ENCODE peak calls at places on chromosomes 3 and 15, in ten cellular contexts. O is NCI-H2107; E is effector memory CD8-positive, alpha-beta T cell; Y is HT1080; K is GM04504; R is germinal center; H is NCI-H1417; V is DMS53; Q is caudate nucleus; S is endothelial cell. G is an unnamed sample.

GRCh38 chr3:159828542-159828943 is 160.1 kb upstream of the IL12A start:
- DNase-seq in K (peak), S (no peak), Q (no peak), E (no peak), Y (peak), V (peak), H (peak), O (peak), R (peak), G (no peak)

GRCh38 chr3:43405888-43406636 is 119.7 kb downstream of the SNRK start:
- DNase-seq in Y (peak), O (no peak), Q (no peak), E (no peak), K (peak), V (no peak), H (no peak), S (no peak), R (no peak), G (no peak)

GRCh38 chr15:83372434-83372873 is 74.7 kb upstream of the SH3GL3 start:
- DNase-seq in H (no peak), Q (no peak), K (no peak), R (no peak), Y (peak), E (no peak), S (no peak), O (no peak), V (no peak), G (no peak)

GRCh38 chr3:150410311-150411105 is 2.4 kb downstream of the TSC22D2 start:
- DNase-seq in Q (no peak), R (peak), O (peak), Y (peak), E (peak), K (no peak), H (peak), S (peak), V (peak), G (peak)

GRCh38 chr3:131658771-131659170 is 156.0 kb upstream of the MRPL3 start:
- DNase-seq in Y (no peak), K (no peak), Q (no peak), E (no peak), H (no peak), R (no peak), S (no peak), V (no peak), O (no peak), G (no peak)

GRCh38 chr15:53869044-53869805 is 109.0 kb upstream of the UNC13C start:
- DNase-seq in E (no peak), Q (no peak), H (no peak), V (peak), R (no peak), Y (peak), K (no peak), O (no peak), S (no peak), G (no peak)

GRCh38 chr3:131174752-131175151 is 148.1 kb downstream of the NEK11 start:
- DNase-seq in V (peak), Q (no peak), O (no peak), E (no peak), R (no peak), K (no peak), H (no peak), Y (peak), S (no peak), G (no peak)

GRCh38 chr3:79517766-79518413 is 249.9 kb downstream of the ROBO1 start:
- DNase-seq in Y (peak), K (no peak), R (no peak), E (no peak), V (peak), S (peak), Q (no peak), H (peak), O (no peak), G (no peak)

GRCh38 chr15:77824361-77824985 is 191.8 kb upstream of the LINGO1 start:
- DNase-seq in O (no peak), R (no peak), V (no peak), E (no peak), S (no peak), K (no peak), H (no peak), Y (no peak), Q (no peak), G (no peak)

GRCh38 chr3:86978111-86978528 is 12.8 kb downstream of the VGLL3 start:
- DNase-seq in R (no peak), S (no peak), O (no peak), V (no peak), Y (no peak), Q (no peak), K (no peak), E (no peak), H (no peak), G (no peak)

GRCh38 chr3:53346514-53346913 is 829 bp downstream of the DCP1A start:
- DNase-seq in R (no peak), S (peak), V (peak), O (no peak), E (no peak), H (no peak), Y (no peak), Q (no peak), K (no peak), G (no peak)

GRCh38 chr3:161069441-161070251 is 35.5 kb downstream of the B3GALNT1 start:
- DNase-seq in H (no peak), S (no peak), R (peak), O (peak), Q (no peak), V (peak), Y (peak), E (no peak), K (peak), G (peak)

GRCh38 chr15:64622410-64623260 is 152.8 kb downstream of the RBPMS2 start:
- DNase-seq in R (peak), V (no peak), K (no peak), O (no peak), Y (no peak), S (no peak), Q (no peak), H (no peak), E (peak), G (no peak)

GRCh38 chr3:186281172-186281571 is 80.9 kb downstream of the DGKG start:
- DNase-seq in S (no peak), V (peak), Y (peak), R (no peak), E (no peak), K (peak), H (no peak), O (no peak), Q (no peak), G (no peak)

GRCh38 chr15:35167675-35168074 is 82.6 kb upstream of the NANOGP8 start:
- DNase-seq in S (no peak), O (no peak), Y (no peak), V (no peak), R (no peak), H (no peak), Q (no peak), E (no peak), K (no peak), G (no peak)

GRCh38 chr15:89657691-89658200 is 2.5 kb upstream of the KIF7 start:
- DNase-seq in O (no peak), V (no peak), E (no peak), S (no peak), Y (no peak), R (no peak), Q (no peak), K (no peak), H (no peak), G (no peak)

GRCh38 chr15:56759450-56759845 is 26.1 kb upstream of the ZNF280D start:
- DNase-seq in S (no peak), V (no peak), H (no peak), Q (no peak), O (no peak), E (no peak), K (peak), Y (peak), R (no peak), G (no peak)

GRCh38 chr15:73686781-73687256 is 2.6 kb downstream of the CD276 start:
- DNase-seq in H (no peak), K (peak), Y (peak), S (no peak), E (no peak), V (no peak), O (no peak), R (no peak), Q (no peak), G (no peak)

GRCh38 chr3:46215810-46216414 is 7.8 kb upstream of the CCR1 start:
- DNase-seq in E (no peak), V (no peak), H (no peak), O (no peak), Y (no peak), S (no peak), R (no peak), K (no peak), Q (no peak), G (no peak)

GRCh38 chr15:36758800-36759199 is 179.4 kb downstream of the CDIN1 start:
- DNase-seq in E (no peak), Y (no peak), V (no peak), S (no peak), O (no peak), H (no peak), K (no peak), Q (no peak), R (no peak), G (no peak)

GRCh38 chr15:65528461-65529060 is 1.7 kb upstream of the HACD3 start:
- DNase-seq in V (no peak), Y (no peak), H (no peak), R (no peak), Q (no peak), K (no peak), S (no peak), E (no peak), O (no peak), G (no peak)

GRCh38 chr3:11582123-11582968 is 61.4 kb downstream of the VGLL4 start:
- DNase-seq in Q (peak), O (no peak), H (no peak), Y (peak), K (peak), E (no peak), V (no peak), R (no peak), S (no peak), G (no peak)

G was measured in frontal cortex.